ENCODE peak calls at places on chromosomes 13 and 19, in five cellular contexts. P is HepG2, G is GM12878, M is K562, F is HCT116. C is an unnamed sample.

GRCh38 chr19:15199652-15200574 is 882 bp downstream of the NOTCH3 start:
- DNase-seq in P (no peak), G (no peak), M (peak), F (no peak), C (no peak)

GRCh38 chr13:109666656-109667448 is 119.5 kb downstream of the IRS2 start:
- DNase-seq in P (no peak), G (no peak), M (no peak), F (no peak), C (no peak)

GRCh38 chr19:44202470-44202869 is 9.9 kb upstream of the ZNF227 start:
- DNase-seq in P (no peak), G (no peak), M (no peak), F (no peak), C (no peak)

GRCh38 chr19:48511800-48512503 is at the start of gene LMTK3:
- DNase-seq in P (no peak), G (no peak), M (peak), F (no peak), C (no peak)

GRCh38 chr19:40517248-40517647 is 50.4 kb downstream of the SPTBN4 start:
- DNase-seq in P (no peak), G (no peak), M (no peak), F (no peak), C (no peak)

GRCh38 chr19:40286674-40287421 is 1.7 kb upstream of the AKT2 start:
- DNase-seq in P (no peak), G (no peak), M (no peak), F (no peak), C (no peak)

GRCh38 chr13:51397262-51397933 is 55.4 kb downstream of the INTS6 start:
- DNase-seq in P (no peak), G (no peak), M (no peak), F (no peak), C (no peak)

GRCh38 chr13:43786766-43787517 is at the start of gene ENOX1:
- DNase-seq in P (no peak), G (no peak), M (no peak), F (peak), C (no peak)

GRCh38 chr19:46608581-46609345 is 7.6 kb downstream of the CALM3 start:
- DNase-seq in P (no peak), G (no peak), M (peak), F (no peak), C (no peak)

GRCh38 chr19:41064974-41065569 is 23.2 kb upstream of the CYP2A13 start:
- DNase-seq in P (no peak), G (no peak), M (peak), F (peak), C (no peak)

GRCh38 chr13:63107163-63107935 is 1691.7 kb upstream of the PCDH20 start:
- DNase-seq in P (no peak), G (no peak), M (no peak), F (no peak), C (no peak)

GRCh38 chr19:41219924-41220567 is 1.0 kb downstream of the AXL start:
- DNase-seq in P (no peak), G (no peak), M (peak), F (no peak), C (no peak)

GRCh38 chr19:14066139-14066538 is 4.3 kb upstream of the PALM3 start:
- DNase-seq in P (no peak), G (no peak), M (no peak), F (no peak), C (no peak)

GRCh38 chr13:45433381-45433790 is 15.2 kb upstream of the SLC25A30 start:
- DNase-seq in P (peak), G (no peak), M (no peak), F (no peak), C (no peak)

GRCh38 chr13:84606616-84607015 is 724.3 kb upstream of the SLITRK1 start:
- DNase-seq in P (no peak), G (no peak), M (no peak), F (no peak), C (no peak)

DNA sequence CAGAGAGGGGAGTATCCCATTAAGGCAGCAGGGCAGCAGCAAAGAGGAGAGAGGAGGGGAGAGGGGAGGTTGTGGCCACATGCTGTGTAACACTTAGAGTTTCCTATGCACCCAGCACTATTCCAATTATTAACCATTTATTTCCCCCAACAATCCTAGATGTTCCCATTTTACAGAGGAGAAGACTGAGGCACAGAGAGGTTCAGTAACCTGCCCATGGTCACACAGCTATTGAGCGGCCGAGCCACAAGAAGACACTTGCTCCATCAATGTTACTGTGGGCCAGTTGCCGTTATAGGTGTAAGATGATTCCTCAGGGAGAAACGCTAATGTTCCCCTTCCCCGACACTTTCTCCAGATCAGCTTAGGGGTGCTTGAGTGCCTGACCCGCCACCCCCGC is 69.2 kb downstream of the INSR start:
- DNase-seq in P (no peak), G (no peak), M (no peak), F (no peak), C (no peak)
- H3K4me3 ChIP-seq in P (no peak), G (no peak), M (no peak), F (no peak), C (no peak)

GRCh38 chr19:53868892-53869804 is 1.5 kb downstream of the MYADM start:
- DNase-seq in P (peak), G (no peak), M (peak), F (peak), C (no peak)
- TF ChIP-seq CTCF in P (no peak), G (no peak), M (no peak), F (peak), C (no peak)

DNA sequence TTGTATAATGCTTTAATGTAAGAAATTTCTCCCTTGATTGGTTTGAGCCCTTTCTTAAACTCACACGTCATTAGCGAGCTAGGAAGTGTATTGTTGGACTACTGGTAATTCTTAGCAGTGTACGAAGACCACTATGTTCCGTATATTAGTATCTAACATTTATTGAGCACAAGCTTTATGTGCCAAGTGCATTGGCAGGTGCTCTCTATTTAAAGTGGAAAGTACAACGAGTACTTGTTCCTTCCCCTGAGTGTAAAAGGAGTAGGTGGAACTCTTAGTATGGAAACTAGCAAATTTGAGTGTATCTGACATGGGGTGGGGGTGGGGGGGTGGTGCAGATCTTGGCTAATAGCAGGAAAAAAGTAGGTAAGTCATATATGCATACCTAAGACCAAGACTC is 594.7 kb downstream of the FGF9 start:
- DNase-seq in P (no peak), G (no peak), M (no peak), F (no peak), C (no peak)
- TF ChIP-seq REST in P (no peak), G (no peak), M (no peak), F (no peak), C (no peak)

DNA sequence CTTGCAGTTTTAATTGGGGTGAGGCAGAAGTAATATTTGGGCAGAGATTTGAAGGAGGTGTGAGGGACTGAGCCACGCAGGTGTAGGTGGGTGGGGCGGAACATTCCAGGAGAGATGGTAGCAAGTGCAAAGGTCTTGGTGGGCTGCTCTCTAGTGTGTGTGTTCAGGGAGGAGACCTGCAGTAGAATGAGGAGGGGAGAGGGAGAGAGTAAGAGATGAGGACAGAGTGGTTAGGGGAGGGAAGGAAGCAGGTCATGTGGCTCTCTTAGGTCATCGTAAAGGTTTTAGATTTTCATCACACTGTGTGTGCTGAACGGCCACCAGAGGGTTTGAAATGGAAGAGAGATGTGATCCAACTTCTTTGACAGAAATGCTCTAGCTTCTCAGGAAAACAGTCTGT is 33.5 kb downstream of the WASF3 start:
- DNase-seq in P (peak), G (no peak), M (no peak), F (no peak), C (no peak)
- H3K4me3 ChIP-seq in P (no peak), G (no peak), M (no peak), F (no peak), C (no peak)

GRCh38 chr19:32719611-32720059 is at the start of gene TDRD12:
- DNase-seq in P (no peak), G (no peak), M (no peak), F (no peak), C (no peak)
- TF ChIP-seq CTCF in P (peak), G (no peak), M (peak), F (peak), C (peak)

GRCh38 chr13:40080676-40081075 is 425.2 kb downstream of the COG6 start:
- DNase-seq in P (no peak), G (no peak), M (no peak), F (no peak), C (no peak)

GRCh38 chr13:40079721-40080120 is 424.3 kb downstream of the COG6 start:
- DNase-seq in P (no peak), G (no peak), M (no peak), F (no peak), C (no peak)

GRCh38 chr13:40076765-40077362 is 421.4 kb downstream of the COG6 start:
- DNase-seq in P (no peak), G (no peak), M (no peak), F (no peak), C (no peak)

GRCh38 chr13:40074338-40074737 is 418.9 kb downstream of the COG6 start:
- DNase-seq in P (no peak), G (no peak), M (no peak), F (no peak), C (no peak)

DNA sequence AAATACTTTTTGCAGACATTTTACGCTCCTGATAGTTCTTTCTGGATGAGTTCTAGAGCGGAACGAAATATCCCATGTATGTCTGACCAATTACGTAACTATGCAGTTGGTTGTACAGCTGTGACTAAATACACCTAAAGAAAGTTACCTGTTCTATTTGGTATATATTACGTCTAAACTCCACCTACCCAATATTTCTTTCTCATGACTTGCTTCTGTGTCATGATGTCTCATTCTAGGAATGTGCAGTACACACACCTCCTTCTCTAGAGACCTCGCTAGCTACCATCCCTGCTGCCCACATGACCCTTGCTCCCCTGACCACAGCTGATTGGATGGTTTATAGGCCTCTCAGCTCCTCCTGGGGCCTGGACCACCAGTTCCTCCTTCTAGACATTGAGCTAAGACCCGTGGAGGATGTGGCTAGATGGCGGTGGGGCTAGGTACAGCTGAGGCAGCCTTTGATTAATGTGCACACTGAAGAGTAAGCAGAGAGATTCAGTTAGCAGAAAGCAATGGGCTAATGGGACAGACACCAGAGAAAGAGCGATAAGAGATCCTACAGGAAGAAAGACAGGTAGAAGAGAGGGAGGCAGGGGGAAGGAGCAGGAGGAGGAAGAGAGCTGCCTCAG is 422.1 kb downstream of the COG6 start:
- DNase-seq in P (no peak), G (no peak), M (no peak), F (no peak), C (no peak)
- TF ChIP-seq REST in P (no peak), G (no peak), M (no peak), F (no peak), C (no peak)

GRCh38 chr13:106532111-106532929 is 3.1 kb downstream of the EFNB2 start:
- DNase-seq in P (no peak), G (no peak), M (no peak), F (no peak), C (no peak)
- H3K4me3 ChIP-seq in P (no peak), G (no peak), M (no peak), F (peak), C (peak)

GRCh38 chr13:27997904-27998522 is 9.5 kb upstream of the URAD start:
- DNase-seq in P (peak), G (no peak), M (peak), F (peak), C (no peak)
- TF ChIP-seq CTCF in P (peak), G (peak), M (peak), F (peak), C (peak)

C was measured in Panc1.